ENCODE peak calls at places on chromosome 9, in eight cellular contexts. One of them, this sample, is unnamed.

GRCh38 chr9:19471737-19472648 is 63.2 kb downstream of the ACER2 start:
- DNase-seq in HTR-8/SVneo: peak; percentile 54
- DNase-seq in ELF-1: peak; percentile 94
- DNase-seq in iPS DF 6.9: peak; percentile 60
- DNase-seq in adrenal gland: peak; percentile 66
- DNase-seq in endothelial cell of umbilical vein: peak; percentile 61
- DNase-seq in DND-41: peak; percentile 57
- DNase-seq in thoracic aorta: no peak
- DNase-seq in this sample: peak; percentile 71

GRCh38 chr9:10434412-10434811 is 178.4 kb downstream of the PTPRD start:
- DNase-seq in HTR-8/SVneo: no peak
- DNase-seq in ELF-1: no peak
- DNase-seq in iPS DF 6.9: no peak
- DNase-seq in adrenal gland: no peak
- DNase-seq in endothelial cell of umbilical vein: no peak
- DNase-seq in DND-41: no peak
- DNase-seq in thoracic aorta: no peak
- DNase-seq in this sample: no peak

GRCh38 chr9:22452415-22453010 is 5.9 kb downstream of the DMRTA1 start:
- DNase-seq in HTR-8/SVneo: peak; percentile 1
- DNase-seq in ELF-1: no peak
- DNase-seq in iPS DF 6.9: no peak
- DNase-seq in adrenal gland: peak; percentile 56
- DNase-seq in endothelial cell of umbilical vein: peak; percentile 63
- DNase-seq in DND-41: peak; percentile 38
- DNase-seq in thoracic aorta: no peak
- DNase-seq in this sample: peak; percentile 27

GRCh38 chr9:110745656-110746055 is 77.1 kb downstream of the MUSK start:
- DNase-seq in HTR-8/SVneo: no peak
- DNase-seq in ELF-1: no peak
- DNase-seq in iPS DF 6.9: no peak
- DNase-seq in adrenal gland: no peak
- DNase-seq in endothelial cell of umbilical vein: no peak
- DNase-seq in DND-41: no peak
- DNase-seq in thoracic aorta: no peak
- DNase-seq in this sample: no peak

GRCh38 chr9:114299286-114300152 is 23.4 kb upstream of the ORM1 start:
- DNase-seq in HTR-8/SVneo: no peak
- DNase-seq in ELF-1: no peak
- DNase-seq in iPS DF 6.9: no peak
- DNase-seq in adrenal gland: peak; percentile 9
- DNase-seq in endothelial cell of umbilical vein: no peak
- DNase-seq in DND-41: no peak
- DNase-seq in thoracic aorta: no peak
- DNase-seq in this sample: peak; percentile 10

GRCh38 chr9:137087409-137087925 is 682 bp downstream of the MAN1B1 start:
- DNase-seq in HTR-8/SVneo: no peak
- DNase-seq in ELF-1: no peak
- DNase-seq in iPS DF 6.9: no peak
- DNase-seq in adrenal gland: no peak
- DNase-seq in endothelial cell of umbilical vein: no peak
- DNase-seq in DND-41: peak; percentile 41
- DNase-seq in thoracic aorta: no peak
- DNase-seq in this sample: no peak

GRCh38 chr9:19682416-19682815 is 106.4 kb downstream of the SLC24A2 start:
- DNase-seq in HTR-8/SVneo: no peak
- DNase-seq in ELF-1: no peak
- DNase-seq in iPS DF 6.9: no peak
- DNase-seq in adrenal gland: no peak
- DNase-seq in endothelial cell of umbilical vein: no peak
- DNase-seq in DND-41: no peak
- DNase-seq in thoracic aorta: no peak
- DNase-seq in this sample: no peak

GRCh38 chr9:2053883-2054845 is 39.0 kb downstream of the SMARCA2 start:
- DNase-seq in HTR-8/SVneo: no peak
- DNase-seq in ELF-1: peak; percentile 10
- DNase-seq in iPS DF 6.9: no peak
- DNase-seq in adrenal gland: no peak
- DNase-seq in endothelial cell of umbilical vein: peak; percentile 37
- DNase-seq in DND-41: peak; percentile 77
- DNase-seq in thoracic aorta: peak; percentile 19
- DNase-seq in this sample: no peak

GRCh38 chr9:8436791-8437190 is 637.2 kb upstream of the DMAC1 start:
- DNase-seq in HTR-8/SVneo: no peak
- DNase-seq in ELF-1: no peak
- DNase-seq in iPS DF 6.9: no peak
- DNase-seq in adrenal gland: no peak
- DNase-seq in endothelial cell of umbilical vein: no peak
- DNase-seq in DND-41: no peak
- DNase-seq in thoracic aorta: no peak
- DNase-seq in this sample: no peak

GRCh38 chr9:72203205-72203803 is 54.1 kb downstream of the GDA start:
- DNase-seq in HTR-8/SVneo: peak; percentile 42
- DNase-seq in ELF-1: peak; percentile 6
- DNase-seq in iPS DF 6.9: peak; percentile 18
- DNase-seq in adrenal gland: peak; percentile 25
- DNase-seq in endothelial cell of umbilical vein: peak; percentile 24
- DNase-seq in DND-41: peak; percentile 12
- DNase-seq in thoracic aorta: no peak
- DNase-seq in this sample: no peak

GRCh38 chr9:124409410-124409809 is 5.8 kb downstream of the PSMB7 start:
- DNase-seq in HTR-8/SVneo: no peak
- DNase-seq in ELF-1: no peak
- DNase-seq in iPS DF 6.9: no peak
- DNase-seq in adrenal gland: no peak
- DNase-seq in endothelial cell of umbilical vein: peak; percentile 21
- DNase-seq in DND-41: no peak
- DNase-seq in thoracic aorta: no peak
- DNase-seq in this sample: no peak

GRCh38 chr9:119026120-119026519 is 343.1 kb downstream of the BRINP1 start:
- DNase-seq in HTR-8/SVneo: no peak
- DNase-seq in ELF-1: no peak
- DNase-seq in iPS DF 6.9: no peak
- DNase-seq in adrenal gland: peak; percentile 16
- DNase-seq in endothelial cell of umbilical vein: no peak
- DNase-seq in DND-41: no peak
- DNase-seq in thoracic aorta: peak; percentile 9
- DNase-seq in this sample: no peak

GRCh38 chr9:21624675-21625477 is 142.8 kb upstream of the IFNE start:
- DNase-seq in HTR-8/SVneo: no peak
- DNase-seq in ELF-1: no peak
- DNase-seq in iPS DF 6.9: no peak
- DNase-seq in adrenal gland: no peak
- DNase-seq in endothelial cell of umbilical vein: peak; percentile 74
- DNase-seq in DND-41: no peak
- DNase-seq in thoracic aorta: no peak
- DNase-seq in this sample: no peak

GRCh38 chr9:121494192-121494591 is 5.5 kb downstream of the GGTA1 start:
- DNase-seq in HTR-8/SVneo: no peak
- DNase-seq in ELF-1: no peak
- DNase-seq in iPS DF 6.9: no peak
- DNase-seq in adrenal gland: no peak
- DNase-seq in endothelial cell of umbilical vein: no peak
- DNase-seq in DND-41: no peak
- DNase-seq in thoracic aorta: no peak
- DNase-seq in this sample: no peak

GRCh38 chr9:129310666-129311350 is 132.7 kb upstream of the IER5L start:
- DNase-seq in HTR-8/SVneo: no peak
- DNase-seq in ELF-1: no peak
- DNase-seq in iPS DF 6.9: no peak
- DNase-seq in adrenal gland: no peak
- DNase-seq in endothelial cell of umbilical vein: no peak
- DNase-seq in DND-41: no peak
- DNase-seq in thoracic aorta: no peak
- DNase-seq in this sample: no peak

This sample was measured in uterus.